ENCODE peak calls at places on chromosomes 4 and X, in ten cellular contexts. I is AG08396, Z is NCI-H1105, T is NCI-H1436, S is HFF-Myc, B is Right ventricle myocardium superior, R is lower leg skin, H is activated B cell treated with CpG ODN at 0.5 μM for 24 hours, F is fibroblast of pulmonary artery, P is AG04449. W is an unnamed sample.

GRCh38 chrX:120310861-120311631 is at the start of gene TMEM255A:
- DNase-seq in Z (peak), I (no peak), P (no peak), B (peak), R (peak), T (peak), H (peak), S (no peak), F (no peak), W (no peak)

GRCh38 chr4:89829470-89830138 is 7.4 kb downstream of the SNCA start:
- DNase-seq in B (no peak), R (no peak), T (no peak), Z (no peak), F (peak), S (no peak), H (no peak), I (no peak), P (no peak), W (no peak)

GRCh38 chr4:53616219-53616618 is 24.9 kb upstream of the LNX1 start:
- DNase-seq in S (no peak), B (no peak), Z (no peak), H (no peak), I (no peak), P (no peak), F (no peak), T (no peak), R (no peak), W (no peak)

GRCh38 chr4:14168919-14169318 is 541.4 kb upstream of the BOD1L1 start:
- DNase-seq in S (peak), I (peak), B (peak), H (no peak), Z (peak), F (peak), T (no peak), P (peak), R (no peak), W (peak)

GRCh38 chr4:185573651-185574199 is 38.4 kb upstream of the PDLIM3 start:
- DNase-seq in P (no peak), F (peak), S (peak), H (no peak), B (no peak), I (peak), R (no peak), T (no peak), Z (no peak), W (no peak)

GRCh38 chr4:6589444-6589843 is 14.5 kb downstream of the MAN2B2 start:
- DNase-seq in I (no peak), R (no peak), F (no peak), H (no peak), B (no peak), T (no peak), Z (no peak), S (no peak), P (no peak), W (no peak)

GRCh38 chr4:82898322-82899243 is 2.0 kb upstream of the THAP9 start:
- DNase-seq in Z (no peak), P (peak), R (no peak), B (no peak), S (no peak), F (peak), T (no peak), H (no peak), I (peak), W (no peak)

GRCh38 chrX:148902581-148902980 is 402.2 kb downstream of the AFF2 start:
- DNase-seq in B (no peak), Z (no peak), H (no peak), R (no peak), S (no peak), P (no peak), T (no peak), I (no peak), F (no peak), W (no peak)

GRCh38 chrX:49287665-49288064 is 15.8 kb upstream of the GAGE10 start:
- DNase-seq in R (no peak), Z (no peak), S (no peak), I (no peak), T (no peak), H (no peak), F (no peak), B (no peak), P (no peak), W (no peak)

GRCh38 chr4:88744609-88745008 is 47.0 kb upstream of the NAP1L5 start:
- DNase-seq in I (no peak), T (no peak), P (no peak), R (no peak), F (no peak), S (no peak), Z (no peak), H (no peak), B (no peak), W (no peak)

GRCh38 chr4:70734168-70734954 is 12.6 kb downstream of the RUFY3 start:
- DNase-seq in B (no peak), P (no peak), T (peak), S (no peak), I (peak), H (no peak), F (peak), Z (no peak), R (no peak), W (no peak)

GRCh38 chrX:9693307-9694001 is 72.2 kb downstream of the GPR143 start:
- DNase-seq in S (no peak), F (no peak), T (no peak), R (no peak), B (no peak), P (no peak), Z (no peak), I (no peak), H (no peak), W (no peak)

GRCh38 chr4:187732524-187732923 is 263.0 kb upstream of the ZFP42 start:
- DNase-seq in I (no peak), T (no peak), S (no peak), B (no peak), Z (no peak), P (no peak), F (peak), H (no peak), R (no peak), W (no peak)

GRCh38 chrX:106726485-106727437 is at the start of gene RNF128:
- DNase-seq in P (no peak), F (peak), B (no peak), Z (peak), T (peak), S (no peak), H (no peak), I (peak), R (no peak), W (no peak)

GRCh38 chr4:151325320-151326246 is at the start of gene SH3D19:
- DNase-seq in I (peak), B (peak), Z (peak), S (no peak), H (no peak), F (peak), T (no peak), R (peak), P (no peak), W (peak)

GRCh38 chr4:86778169-86778568 is 71.0 kb downstream of the SLC10A6 start:
- DNase-seq in S (no peak), B (no peak), H (no peak), T (no peak), Z (no peak), P (no peak), R (no peak), I (no peak), F (no peak), W (no peak)

GRCh38 chrX:108001218-108001814 is 19.1 kb upstream of the TEX13B start:
- DNase-seq in F (peak), P (no peak), B (no peak), S (peak), H (no peak), R (no peak), I (peak), Z (peak), T (peak), W (no peak)

GRCh38 chr4:132344924-132345828 is 803.9 kb upstream of the PCDH10 start:
- DNase-seq in Z (no peak), T (no peak), F (no peak), I (no peak), B (no peak), S (no peak), R (no peak), P (no peak), H (no peak), W (no peak)

GRCh38 chrX:22634081-22634480 is 361.4 kb downstream of the CBLL2 start:
- DNase-seq in R (no peak), I (peak), Z (no peak), T (no peak), B (no peak), H (no peak), P (peak), F (peak), S (no peak), W (no peak)

GRCh38 chrX:150704030-150704613 is 10.9 kb downstream of the MTMR1 start:
- DNase-seq in B (no peak), P (peak), T (no peak), I (no peak), R (no peak), H (no peak), F (peak), S (no peak), Z (no peak), W (no peak)

GRCh38 chr4:48705609-48706008 is 74.5 kb downstream of the FRYL start:
- DNase-seq in B (no peak), I (no peak), F (no peak), S (no peak), H (no peak), R (no peak), P (no peak), Z (no peak), T (no peak), W (no peak)

GRCh38 chrX:9595131-9595530 is 130.3 kb downstream of the TBL1X start:
- DNase-seq in P (peak), B (no peak), T (no peak), F (peak), S (no peak), I (peak), Z (no peak), R (peak), H (no peak), W (no peak)

GRCh38 chr4:184374006-184374405 is 100.3 kb downstream of the IRF2 start:
- DNase-seq in B (no peak), S (no peak), I (no peak), T (no peak), Z (no peak), R (no peak), F (no peak), P (no peak), H (no peak), W (no peak)

GRCh38 chrX:42248226-42248625 is 324.9 kb upstream of the CASK start:
- DNase-seq in I (no peak), R (no peak), S (no peak), F (peak), H (no peak), B (no peak), Z (no peak), P (no peak), T (no peak), W (no peak)

GRCh38 chr4:104749062-104749461 is 254.4 kb upstream of the CXXC4 start:
- DNase-seq in B (no peak), R (no peak), S (no peak), F (no peak), I (no peak), Z (no peak), H (no peak), T (no peak), P (no peak), W (no peak)

GRCh38 chr4:41590591-41590990 is 52.6 kb downstream of the LIMCH1 start:
- DNase-seq in B (no peak), T (peak), I (no peak), R (no peak), P (no peak), H (no peak), F (no peak), S (no peak), Z (peak), W (no peak)

GRCh38 chr4:123555500-123556273 is 159.1 kb downstream of the SPRY1 start:
- DNase-seq in Z (peak), H (no peak), S (no peak), F (peak), R (peak), P (peak), I (peak), B (peak), T (no peak), W (peak)

GRCh38 chr4:30191902-30192301 is 528.3 kb upstream of the PCDH7 start:
- DNase-seq in T (no peak), I (no peak), S (no peak), R (no peak), Z (no peak), P (no peak), F (no peak), H (no peak), B (no peak), W (no peak)

GRCh38 chr4:102139132-102139573 is 206.1 kb downstream of the SLC39A8 start:
- DNase-seq in S (no peak), R (no peak), F (peak), B (no peak), H (no peak), T (no peak), I (no peak), P (no peak), Z (no peak), W (no peak)

GRCh38 chr4:109752545-109752944 is 22.7 kb upstream of the PLA2G12A start:
- DNase-seq in S (no peak), T (peak), H (no peak), I (no peak), P (no peak), Z (no peak), F (no peak), B (no peak), R (no peak), W (no peak)

GRCh38 chrX:12973561-12974216 is 1.2 kb upstream of the TMSB4X start:
- DNase-seq in H (no peak), P (no peak), R (no peak), B (peak), Z (peak), F (no peak), I (no peak), T (no peak), S (no peak), W (peak)